ENCODE peak calls at places on chromosome X, in five cellular contexts. F, D, K, O and I are unnamed samples.

GRCh38 chrX:119502727-119503483 is 34.7 kb downstream of the SLC25A5 start:
- DNase-seq in F (no peak), D (peak), K (no peak), O (peak), I (no peak)

GRCh38 chrX:71540801-71541545 is 8.1 kb downstream of the OGT start:
- DNase-seq in F (no peak), D (no peak), K (no peak), O (no peak), I (no peak)

GRCh38 chrX:105050921-105051320 is 169.6 kb downstream of the TEX13A start:
- DNase-seq in F (no peak), D (no peak), K (no peak), O (no peak), I (no peak)

GRCh38 chrX:13755254-13755653 is 20.7 kb downstream of the OFD1 start:
- DNase-seq in F (no peak), D (no peak), K (no peak), O (no peak), I (no peak)

GRCh38 chrX:65195621-65196020 is 219.4 kb upstream of the ZC4H2 start:
- DNase-seq in F (no peak), D (no peak), K (no peak), O (no peak), I (no peak)

GRCh38 chrX:116276191-116276700 is 105.7 kb downstream of the AGTR2 start:
- DNase-seq in F (no peak), D (no peak), K (no peak), O (no peak), I (no peak)

GRCh38 chrX:152637649-152638442 is at the start of gene GABRQ:
- DNase-seq in F (no peak), D (no peak), K (peak), O (peak), I (peak)

GRCh38 chrX:35380808-35381700 is 417.1 kb upstream of the MAGEB16 start:
- DNase-seq in F (peak), D (no peak), K (peak), O (peak), I (no peak)

GRCh38 chrX:155127940-155128339 is 56.6 kb downstream of the BRCC3 start:
- DNase-seq in F (no peak), D (no peak), K (no peak), O (no peak), I (no peak)

GRCh38 chrX:38954520-38954919 is 153.3 kb downstream of the MID1IP1 start:
- DNase-seq in F (no peak), D (no peak), K (no peak), O (no peak), I (no peak)

GRCh38 chrX:100745205-100745604 is 13.3 kb upstream of the SYTL4 start:
- DNase-seq in F (no peak), D (no peak), K (no peak), O (no peak), I (no peak)

GRCh38 chrX:153440556-153441135 is 5.2 kb downstream of the TREX2 start:
- DNase-seq in F (no peak), D (no peak), K (no peak), O (no peak), I (no peak)

GRCh38 chrX:39619182-39620009 is 478.4 kb downstream of the BCOR start:
- DNase-seq in F (no peak), D (no peak), K (peak), O (peak), I (no peak)

GRCh38 chrX:21131786-21132185 is 242.4 kb upstream of the CNKSR2 start:
- DNase-seq in F (no peak), D (no peak), K (no peak), O (no peak), I (no peak)

GRCh38 chrX:46628406-46629371 is 55.1 kb downstream of the CHST7 start:
- DNase-seq in F (no peak), D (no peak), K (no peak), O (peak), I (no peak)

GRCh38 chrX:30489323-30489722 is 88.2 kb downstream of the TASL start:
- DNase-seq in F (no peak), D (no peak), K (peak), O (no peak), I (peak)

GRCh38 chrX:44903107-44903506 is 30.1 kb downstream of the KDM6A start:
- DNase-seq in F (peak), D (no peak), K (no peak), O (no peak), I (no peak)

GRCh38 chrX:152642931-152643525 is 5.3 kb downstream of the GABRQ start:
- DNase-seq in F (no peak), D (no peak), K (no peak), O (no peak), I (no peak)

GRCh38 chrX:41293269-41293668 is 40.7 kb upstream of the DDX3X start:
- DNase-seq in F (no peak), D (no peak), K (no peak), O (no peak), I (peak)

GRCh38 chrX:48492293-48492910 is 16.4 kb upstream of the PORCN start:
- DNase-seq in F (no peak), D (no peak), K (no peak), O (no peak), I (no peak)

GRCh38 chrX:136063340-136064079 is 78.3 kb downstream of the SLC9A6 start:
- DNase-seq in F (no peak), D (no peak), K (no peak), O (no peak), I (no peak)

GRCh38 chrX:17621566-17622270 is 115.6 kb upstream of the SCML1 start:
- DNase-seq in F (no peak), D (no peak), K (no peak), O (no peak), I (no peak)

DNA sequence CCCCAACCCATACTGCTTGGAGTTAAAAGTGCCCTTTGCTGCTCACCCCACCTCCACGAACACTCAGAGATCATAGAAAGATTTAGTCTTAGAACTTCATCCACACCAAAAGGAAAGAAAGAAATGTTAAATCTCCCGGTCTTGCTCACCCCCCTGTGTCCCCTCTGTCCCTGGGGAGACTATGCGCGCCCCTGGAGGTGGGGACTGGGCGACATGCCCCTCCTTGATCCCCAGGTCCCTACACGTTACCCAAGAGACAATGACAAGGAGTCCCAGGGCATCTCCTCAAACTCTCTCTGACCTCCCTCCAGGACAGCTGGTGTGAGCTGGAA is 612 bp downstream of the ITM2A start:
- DNase-seq in F (no peak), D (no peak), K (no peak), O (no peak), I (no peak)
- H3K4me3 ChIP-seq in F (peak), D (peak), K (peak), O (peak), I (no peak)

GRCh38 chrX:1264556-1264955 is 4.1 kb upstream of the CSF2RA start:
- DNase-seq in F (no peak), D (no peak), K (no peak), O (no peak), I (no peak)

GRCh38 chrX:1265061-1265460 is 3.6 kb upstream of the CSF2RA start:
- DNase-seq in F (no peak), D (no peak), K (no peak), O (no peak), I (no peak)

GRCh38 chrX:1261285-1261684 is 7.3 kb upstream of the CSF2RA start:
- DNase-seq in F (no peak), D (no peak), K (no peak), O (no peak), I (no peak)

DNA sequence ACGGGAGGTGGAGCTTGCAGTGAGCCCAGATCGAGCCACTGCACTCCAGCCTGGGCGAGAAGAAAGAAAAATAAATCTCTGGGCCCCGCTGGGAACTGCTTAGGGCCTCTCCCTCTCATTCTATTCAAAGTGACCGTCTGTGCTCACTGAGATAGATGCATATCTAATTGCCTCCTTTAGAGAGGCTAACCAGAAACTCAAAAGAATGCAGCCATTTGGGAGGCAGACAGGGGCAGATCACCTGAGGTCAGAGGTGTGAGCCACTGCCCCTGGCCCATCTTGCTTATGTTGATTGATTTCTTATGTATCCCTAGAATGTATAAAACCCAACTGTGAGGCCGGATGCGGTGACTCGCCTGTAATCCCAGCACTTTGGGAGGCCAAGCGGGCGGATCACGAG is 6.2 kb upstream of the CSF2RA start:
- DNase-seq in F (no peak), D (no peak), K (no peak), O (no peak), I (no peak)
- TF ChIP-seq CTCF in F (no peak), D (no peak), K (no peak), O (no peak), I (no peak)

GRCh38 chrX:90026730-90027129 is 105.0 kb downstream of the TGIF2LX start:
- DNase-seq in F (no peak), D (no peak), K (no peak), O (no peak), I (no peak)
- H3K27ac ChIP-seq in F (no peak), D (no peak), K (no peak), O (no peak), I (no peak)

GRCh38 chrX:137547291-137547690 is 18.6 kb upstream of the ZIC3 start:
- DNase-seq in F (no peak), D (no peak), K (peak), O (no peak), I (no peak)
- H3K4me3 ChIP-seq in F (no peak), D (peak), K (no peak), O (no peak), I (no peak)

DNA sequence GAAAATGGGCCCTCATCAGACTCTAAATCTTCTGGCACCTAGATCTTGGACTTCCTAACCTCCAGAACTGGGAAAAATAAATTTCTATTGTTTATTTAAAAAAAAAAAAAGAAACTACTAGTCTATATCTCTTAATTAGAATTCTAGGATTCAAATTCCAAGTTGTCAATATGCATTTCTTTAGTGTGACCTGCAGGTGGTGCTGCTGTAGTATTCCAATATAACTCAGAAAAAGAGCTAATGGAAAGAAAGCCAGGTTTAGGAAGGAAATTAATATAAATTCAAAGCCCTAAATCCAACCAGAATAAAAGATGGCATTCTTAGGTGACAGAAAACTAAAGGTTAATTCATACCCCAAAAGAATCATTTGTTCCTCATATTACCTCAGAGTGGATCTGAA is 80.0 kb upstream of the NALF2 start:
- DNase-seq in F (no peak), D (no peak), K (peak), O (no peak), I (peak)
- TF ChIP-seq CTCF in F (peak), D (no peak), K (peak), O (no peak), I (no peak)

GRCh38 chrX:150032742-150033141 is 94.5 kb upstream of the EOLA2 start:
- DNase-seq in F (no peak), D (no peak), K (no peak), O (no peak), I (no peak)
- H3K27ac ChIP-seq in F (no peak), D (no peak), K (no peak), O (no peak), I (no peak)

GRCh38 chrX:111363741-111364140 is 48.3 kb downstream of the DCX start:
- DNase-seq in F (no peak), D (no peak), K (no peak), O (no peak), I (no peak)
- H3K4me3 ChIP-seq in F (no peak), D (no peak), K (no peak), O (no peak), I (no peak)

DNA sequence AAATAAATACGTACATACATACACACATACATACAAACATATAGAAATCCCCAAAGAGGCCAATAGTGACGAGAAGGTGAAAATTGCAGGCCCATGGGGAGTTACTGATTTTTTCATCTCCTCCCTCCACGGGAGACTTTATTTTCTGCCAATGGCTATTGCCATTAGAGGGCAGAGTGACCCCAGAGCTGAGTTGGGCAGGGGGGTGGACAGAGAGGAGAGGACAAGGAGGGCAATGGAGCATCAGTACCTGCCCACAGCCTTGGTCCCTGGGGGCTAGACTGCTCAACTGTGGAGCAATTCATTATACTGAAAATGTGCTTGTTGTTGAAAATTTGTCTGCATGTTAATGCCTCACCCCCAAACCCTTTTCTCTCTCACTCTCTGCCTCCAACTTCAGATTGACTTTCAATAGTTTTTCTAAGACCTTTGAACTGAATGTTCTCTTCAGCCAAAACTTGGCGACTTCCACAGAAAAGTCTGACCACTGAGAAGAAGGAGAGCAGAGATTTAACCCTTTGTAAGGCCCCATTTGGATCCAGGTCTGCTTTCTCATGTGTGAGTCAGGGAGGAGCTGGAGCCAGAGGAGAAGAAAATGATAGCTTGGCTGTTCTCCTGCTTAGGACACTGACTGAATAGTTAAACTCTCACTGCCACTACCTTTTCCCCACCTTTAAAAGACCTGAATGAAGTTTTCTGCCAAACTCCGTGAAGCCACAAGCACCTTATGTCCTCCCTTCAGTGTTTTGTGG is 180.7 kb downstream of the AR start:
- DNase-seq in F (no peak), D (no peak), K (peak), O (no peak), I (no peak)
- TF ChIP-seq CTCF in F (no peak), D (no peak), K (peak), O (no peak), I (no peak)